ENCODE peak calls at places on chromosomes 3 and 15, in eight cellular contexts. O is stimulated activated CD4-positive, alpha-beta T cell treated with anti-CD3 and anti-CD28 coated beads, Interleukin-2, amount 100 ng/mL, for 48 hours; Z is amygdala; G is A549; U is stimulated activated CD8-positive, alpha-beta memory T cell treated with anti-CD3 and anti-CD28 coated beads, Interleukin-15, amount 100 ng/mL, for 4 hours; B is left colon; Q is cardiac muscle cell; S is HS-27A. X is an unnamed sample.

GRCh38 chr3:193906849-193907410 is 229.0 kb upstream of the HES1 start:
- DNase-seq in S (no peak), Q (no peak), B (no peak), U (no peak), Z (no peak), G (no peak), O (no peak), X (no peak)

GRCh38 chr3:119585193-119585592 is 5.9 kb downstream of the ADPRH start:
- DNase-seq in S (no peak), B (no peak), Z (no peak), Q (no peak), G (no peak), O (no peak), U (no peak), X (no peak)

GRCh38 chr3:66480666-66481065 is 20.2 kb downstream of the LRIG1 start:
- DNase-seq in Q (no peak), G (no peak), Z (no peak), U (no peak), O (no peak), B (no peak), S (no peak), X (no peak)

GRCh38 chr3:135412475-135412874 is 553.1 kb upstream of the PPP2R3A start:
- DNase-seq in O (no peak), G (no peak), B (no peak), S (no peak), Z (no peak), U (no peak), Q (no peak), X (no peak)

GRCh38 chr3:43411429-43411828 is 125.1 kb downstream of the SNRK start:
- DNase-seq in S (no peak), G (no peak), Q (no peak), B (no peak), O (no peak), Z (no peak), U (no peak), X (no peak)

GRCh38 chr3:128911911-128912310 is 32.5 kb downstream of the ACAD9 start:
- DNase-seq in S (no peak), Q (no peak), G (no peak), B (no peak), Z (no peak), O (no peak), U (no peak), X (no peak)

GRCh38 chr15:62164500-62165028 is 521 bp downstream of the C2CD4B start:
- DNase-seq in O (no peak), G (peak; percentile 12), Z (no peak), U (no peak), B (peak; percentile 13), S (no peak), Q (peak; percentile 33), X (peak; percentile 49)

GRCh38 chr15:55297315-55297714 is 7.7 kb upstream of the RAB27A start:
- DNase-seq in Z (no peak), G (no peak), O (no peak), S (no peak), Q (no peak), B (no peak), U (no peak), X (no peak)

GRCh38 chr3:37904614-37905047 is 43.0 kb downstream of the CTDSPL start:
- DNase-seq in O (no peak), S (no peak), B (no peak), Q (no peak), Z (no peak), G (no peak), U (no peak), X (no peak)

GRCh38 chr3:196620228-196620627 is 19.3 kb upstream of the NRROS start:
- DNase-seq in G (no peak), U (no peak), Q (peak; percentile 77), Z (no peak), O (no peak), B (no peak), S (no peak), X (no peak)

GRCh38 chr15:78620021-78620838 is 566 bp downstream of the CHRNA3 start:
- DNase-seq in Q (peak; percentile 68), Z (peak; percentile 35), B (no peak), G (peak; percentile 70), O (no peak), S (no peak), U (no peak), X (no peak)

GRCh38 chr3:124676236-124676635 is 54.0 kb upstream of the UMPS start:
- DNase-seq in O (no peak), G (no peak), Z (no peak), B (no peak), Q (no peak), S (no peak), U (no peak), X (no peak)

GRCh38 chr15:66865622-66866611 is 163.9 kb downstream of the SMAD6 start:
- DNase-seq in G (no peak), S (no peak), B (peak; percentile 24), U (no peak), Q (no peak), Z (no peak), O (no peak), X (no peak)

GRCh38 chr15:47599806-47600205 is 117.5 kb upstream of the SEMA6D start:
- DNase-seq in Z (no peak), S (no peak), U (no peak), B (no peak), O (no peak), Q (no peak), G (no peak), X (no peak)

GRCh38 chr15:40087095-40087805 is 21.4 kb downstream of the BMF start:
- DNase-seq in G (no peak), U (no peak), O (no peak), S (no peak), Q (no peak), Z (no peak), B (no peak), X (no peak)

GRCh38 chr3:163450684-163451083 is 1627.6 kb downstream of the SI start:
- DNase-seq in G (no peak), Z (no peak), S (no peak), O (no peak), B (no peak), U (no peak), Q (no peak), X (no peak)

GRCh38 chr15:37086521-37086920 is 13.8 kb downstream of the MEIS2 start:
- DNase-seq in Q (no peak), U (no peak), Z (no peak), O (no peak), S (no peak), B (no peak), G (no peak), X (no peak)

GRCh38 chr3:54550216-54550977 is 377.5 kb downstream of the LRTM1 start:
- DNase-seq in O (no peak), Q (no peak), U (no peak), Z (peak; percentile 40), B (no peak), S (no peak), G (no peak), X (no peak)

GRCh38 chr15:87902772-87903388 is 353.7 kb downstream of the NTRK3 start:
- DNase-seq in U (no peak), G (no peak), O (no peak), Q (no peak), B (no peak), S (no peak), Z (no peak), X (no peak)

GRCh38 chr3:129224984-129225393 is 24.4 kb upstream of the COPG1 start:
- DNase-seq in Z (peak; percentile 29), S (no peak), B (peak; percentile 76), U (no peak), O (no peak), G (peak; percentile 80), Q (no peak), X (peak; percentile 88)

GRCh38 chr3:187130346-187131066 is 8.8 kb downstream of the RPL39L start:
- DNase-seq in G (no peak), S (no peak), B (no peak), U (no peak), O (peak; percentile 32), Z (no peak), Q (no peak), X (no peak)

GRCh38 chr3:13053425-13053824 is 19.8 kb downstream of the IQSEC1 start:
- DNase-seq in S (no peak), U (no peak), Z (no peak), G (no peak), Q (no peak), O (no peak), B (no peak), X (no peak)